ENCODE peak calls at places on chromosomes 4 and X, in four cellular contexts. Z is A549, P is IMR-90, L is GM12878. H is an unnamed sample.

GRCh38 chrX:101395789-101396188 is 5.0 kb downstream of the RPL36A start:
- DNase-seq in Z (no peak), L (no peak), P (no peak), H (no peak)

GRCh38 chrX:2397648-2398340 is 103.0 kb downstream of the DHRSX start:
- DNase-seq in Z (no peak), L (no peak), P (peak), H (no peak)

GRCh38 chrX:150544222-150544787 is 24.1 kb upstream of the MTM1 start:
- DNase-seq in L (no peak), Z (peak), P (no peak), H (peak)

GRCh38 chrX:110408949-110409588 is 50.4 kb downstream of the RTL9 start:
- DNase-seq in L (no peak), Z (no peak), P (peak), H (peak)

GRCh38 chr4:338759-339097 is 1.1 kb downstream of the ZNF141 start:
- DNase-seq in L (no peak), P (no peak), Z (no peak), H (no peak)

GRCh38 chr4:172842759-172843158 is 325.9 kb upstream of the GALNT7 start:
- DNase-seq in Z (no peak), L (no peak), P (no peak), H (no peak)

GRCh38 chr4:1345905-1346780 is 865 bp upstream of the UVSSA start:
- DNase-seq in Z (peak), P (peak), L (no peak), H (peak)

GRCh38 chr4:176134670-176135069 is 60.7 kb downstream of the SPATA4 start:
- DNase-seq in P (no peak), Z (no peak), L (no peak), H (no peak)

GRCh38 chrX:109760241-109760921 is 27.3 kb upstream of the ACSL4 start:
- DNase-seq in L (no peak), P (no peak), Z (no peak), H (no peak)

GRCh38 chr4:184250795-184251679 is 33.4 kb upstream of the ENPP6 start:
- DNase-seq in L (no peak), Z (peak), P (peak), H (peak)

GRCh38 chr4:122898370-122899150 is 23.8 kb downstream of the NUDT6 start:
- DNase-seq in L (no peak), P (peak), Z (peak), H (no peak)

GRCh38 chrX:12825801-12826200 is 34.6 kb downstream of the PRPS2 start:
- DNase-seq in P (peak), Z (no peak), L (no peak), H (no peak)

GRCh38 chr4:31375936-31376335 is 655.8 kb downstream of the PCDH7 start:
- DNase-seq in P (no peak), Z (no peak), L (no peak), H (no peak)

GRCh38 chrX:2967998-2968909 is 38.1 kb upstream of the ARSH start:
- DNase-seq in P (peak), L (no peak), Z (no peak), H (peak)

GRCh38 chr4:106104276-106104675 is 209.0 kb downstream of the NPNT start:
- DNase-seq in Z (no peak), P (no peak), L (no peak), H (no peak)

GRCh38 chrX:101208152-101208905 is 11.3 kb upstream of the DRP2 start:
- DNase-seq in L (peak), P (peak), Z (peak), H (no peak)

GRCh38 chr4:20883677-20884076 is 183.4 kb downstream of the PACRGL start:
- DNase-seq in Z (no peak), P (no peak), L (no peak), H (no peak)

GRCh38 chr4:88204882-88205281 is 46.4 kb upstream of the ABCG2 start:
- DNase-seq in P (no peak), Z (peak), L (no peak), H (no peak)

GRCh38 chr4:145545538-145546224 is 64.0 kb downstream of the SMAD1 start:
- DNase-seq in Z (peak), L (no peak), P (peak), H (no peak)

GRCh38 chr4:112885897-112886296 is 163.6 kb upstream of the ANK2 start:
- DNase-seq in Z (no peak), P (no peak), L (no peak), H (no peak)

GRCh38 chr4:112876316-112876715 is 173.1 kb upstream of the ANK2 start:
- DNase-seq in L (no peak), Z (no peak), P (no peak), H (no peak)

GRCh38 chr4:112882286-112882685 is 167.2 kb upstream of the ANK2 start:
- DNase-seq in P (no peak), Z (no peak), L (no peak), H (no peak)

GRCh38 chr4:112881842-112882241 is 167.6 kb upstream of the ANK2 start:
- DNase-seq in L (no peak), P (no peak), Z (no peak), H (no peak)
- TF ChIP-seq ELK1 in L (no peak), P (no peak), Z (no peak), H (no peak)

GRCh38 chr4:6555519-6555918 is 19.5 kb upstream of the MAN2B2 start:
- DNase-seq in Z (no peak), P (no peak), L (no peak), H (no peak)
- TF ChIP-seq ELK1 in Z (no peak), P (no peak), L (no peak), H (no peak)

GRCh38 chr4:186149872-186150271 is 41.5 kb upstream of the CYP4V2 start:
- DNase-seq in P (no peak), L (no peak), Z (peak), H (no peak)

GRCh38 chr4:186146443-186146842 is 41.9 kb downstream of the FAM149A start:
- DNase-seq in P (no peak), Z (no peak), L (no peak), H (no peak)

GRCh38 chr4:186144180-186144579 is 39.7 kb downstream of the FAM149A start:
- DNase-seq in P (peak), Z (peak), L (no peak), H (no peak)

GRCh38 chr4:186148335-186148975 is 42.9 kb upstream of the CYP4V2 start:
- DNase-seq in P (no peak), L (no peak), Z (no peak), H (no peak)

DNA sequence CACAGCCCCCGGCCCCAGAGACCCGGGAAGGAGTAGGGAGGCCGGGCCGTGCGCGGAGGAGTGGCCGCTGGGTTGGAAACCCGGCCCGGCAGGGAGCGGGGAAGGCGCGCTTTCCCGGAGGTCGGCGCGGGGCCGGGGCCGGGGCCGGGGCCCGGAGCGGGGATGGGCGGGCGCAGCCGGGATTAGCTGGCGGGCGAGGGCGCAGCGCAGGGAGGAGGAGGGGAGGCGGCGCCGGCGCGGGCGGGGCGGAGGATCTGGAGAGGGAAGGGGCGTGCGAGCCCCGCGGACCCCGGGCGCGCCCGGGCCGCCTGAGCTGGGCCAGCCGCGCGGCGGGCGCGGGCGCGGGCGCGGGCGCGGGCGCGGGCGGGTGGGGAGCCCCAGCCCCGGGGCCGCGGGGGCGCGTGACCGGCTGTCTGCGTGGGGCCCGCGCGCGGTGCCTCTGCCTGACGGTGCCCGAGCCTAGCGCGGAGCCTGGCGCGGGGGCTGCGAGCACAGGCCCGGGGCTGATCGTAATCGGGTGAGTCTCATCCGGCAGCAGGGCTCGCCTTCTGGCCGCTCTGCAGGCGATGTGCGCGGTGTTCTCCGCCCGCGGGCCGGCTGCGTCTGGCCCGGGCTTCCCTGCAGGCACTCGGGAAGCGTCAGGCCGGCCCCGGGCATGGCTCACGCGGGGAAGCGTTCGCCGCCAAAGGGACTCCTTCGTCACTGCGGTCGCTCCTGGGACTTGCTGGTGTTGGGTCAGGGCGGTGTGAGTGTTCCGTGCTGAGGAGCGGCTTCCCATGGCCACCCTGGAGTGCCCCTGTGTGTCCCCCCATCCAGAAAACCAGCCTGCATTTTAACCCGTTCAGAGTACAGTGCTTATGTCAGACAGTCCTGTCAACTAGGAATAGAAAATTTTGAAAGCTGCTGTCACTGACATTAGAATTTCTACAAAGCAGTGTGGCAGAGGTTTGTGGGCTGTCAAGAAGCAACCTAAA is 40.4 kb downstream of the FAM149A start:
- DNase-seq in Z (peak), P (peak), L (no peak), H (peak)
- TF ChIP-seq ELK1 in Z (no peak), P (no peak), L (no peak), H (no peak)

GRCh38 chrX:40199704-40200103 is 101.9 kb upstream of the BCOR start:
- DNase-seq in Z (no peak), L (no peak), P (no peak), H (no peak)

GRCh38 chrX:40205471-40205870 is 107.7 kb upstream of the BCOR start:
- DNase-seq in L (no peak), Z (no peak), P (no peak), H (no peak)

GRCh38 chrX:40201486-40201885 is 103.7 kb upstream of the BCOR start:
- DNase-seq in P (no peak), L (peak), Z (no peak), H (no peak)

GRCh38 chrX:40207626-40208025 is 109.9 kb upstream of the BCOR start:
- DNase-seq in L (no peak), Z (no peak), P (peak), H (peak)

DNA sequence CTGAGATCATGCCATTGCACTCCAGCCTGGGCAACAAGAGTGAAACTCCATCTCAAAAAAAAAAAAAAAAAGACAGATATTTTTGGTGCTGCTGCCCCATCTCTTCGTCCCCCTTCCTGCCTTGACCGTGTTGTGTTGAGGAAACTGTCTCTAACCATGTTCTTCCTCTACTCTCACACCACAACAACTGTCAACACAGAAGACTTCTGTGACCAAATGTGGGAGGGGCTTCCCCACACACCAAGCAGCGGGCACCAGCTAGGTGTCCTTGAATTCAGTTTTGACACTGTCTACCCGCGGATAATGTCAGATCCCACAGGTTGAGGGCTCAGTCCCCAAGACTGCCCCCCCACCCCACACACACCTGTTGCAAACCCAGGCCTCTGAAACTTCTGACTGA is 104.7 kb upstream of the BCOR start:
- DNase-seq in L (peak), Z (no peak), P (no peak), H (no peak)
- TF ChIP-seq ELK1 in L (no peak), Z (no peak), P (no peak), H (no peak)

DNA sequence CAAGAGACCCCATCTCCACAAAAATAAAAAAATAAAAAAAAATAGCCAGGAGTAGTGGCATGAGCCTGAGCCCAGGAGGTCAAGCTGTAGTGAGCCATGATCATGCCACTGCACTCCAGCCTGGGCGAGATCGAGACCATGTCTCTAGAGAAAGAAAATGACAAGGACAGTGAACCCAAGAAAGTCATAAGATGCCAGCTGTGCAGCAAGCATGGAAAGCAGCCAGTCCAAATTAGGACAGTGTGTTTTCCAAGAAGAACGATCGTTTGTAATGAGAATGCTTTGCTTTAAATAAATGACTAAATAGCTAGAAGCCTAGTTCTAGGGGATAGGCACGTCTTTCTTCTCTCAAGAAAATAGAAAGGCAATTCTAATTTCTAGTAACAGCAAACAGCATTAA is 58.4 kb upstream of the MSANTD1 start:
- DNase-seq in Z (no peak), L (no peak), P (no peak), H (no peak)
- TF ChIP-seq ELK1 in Z (no peak), L (no peak), P (no peak), H (no peak)

GRCh38 chr4:10085386-10085785 is 31.2 kb downstream of the WDR1 start:
- DNase-seq in L (no peak), Z (no peak), P (no peak), H (no peak)

GRCh38 chr4:10087152-10087791 is 29.3 kb downstream of the WDR1 start:
- DNase-seq in P (no peak), L (no peak), Z (no peak), H (no peak)

GRCh38 chr4:10088135-10089010 is 28.2 kb downstream of the WDR1 start:
- DNase-seq in L (no peak), P (no peak), Z (no peak), H (no peak)

GRCh38 chr4:10085828-10086505 is 30.6 kb downstream of the WDR1 start:
- DNase-seq in Z (no peak), L (no peak), P (no peak), H (no peak)

GRCh38 chr4:10086506-10087120 is 30.0 kb downstream of the WDR1 start:
- DNase-seq in Z (no peak), P (no peak), L (no peak), H (no peak)
- TF ChIP-seq ELK1 in Z (no peak), P (no peak), L (no peak), H (no peak)

GRCh38 chr4:101825953-101826352 is 35.4 kb downstream of the BANK1 start:
- DNase-seq in L (no peak), P (no peak), Z (no peak), H (no peak)
- TF ChIP-seq ELK1 in L (no peak), P (no peak), Z (no peak), H (no peak)

DNA sequence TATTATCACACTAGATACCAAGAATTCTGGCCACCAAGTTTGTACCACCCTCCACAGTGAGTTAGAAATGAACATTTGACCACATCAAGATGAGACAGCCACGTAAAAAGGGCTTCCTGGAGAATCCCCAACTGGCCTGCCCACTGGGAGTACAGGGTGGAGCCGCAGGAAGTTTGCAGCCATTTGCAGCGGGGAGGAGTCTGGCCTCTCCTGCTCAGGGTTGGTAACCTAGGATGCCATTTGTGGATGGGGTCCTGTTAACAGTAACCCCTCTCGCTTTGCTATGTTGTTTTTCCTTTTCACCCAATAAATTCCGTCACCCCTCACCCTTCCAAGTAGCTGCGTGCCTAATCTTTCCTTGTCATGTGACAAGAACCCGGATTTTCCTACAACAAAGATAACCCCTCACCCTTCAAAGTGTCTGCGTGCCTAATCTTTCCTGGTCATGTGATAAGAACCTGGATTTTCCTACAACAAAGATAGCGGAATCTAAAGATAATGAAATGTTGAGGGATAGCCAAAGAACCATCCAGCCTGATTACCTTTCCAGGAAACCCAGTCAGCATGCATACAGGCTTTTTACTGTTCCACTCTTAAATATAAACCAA is 245.4 kb downstream of the NAF1 start:
- DNase-seq in L (no peak), P (no peak), Z (no peak), H (no peak)
- TF ChIP-seq ELK1 in L (no peak), P (no peak), Z (no peak), H (no peak)

GRCh38 chr4:2944882-2945526 is 18.2 kb downstream of the NOP14 start:
- DNase-seq in L (no peak), Z (no peak), P (no peak), H (no peak)
- TF ChIP-seq ELK1 in L (no peak), Z (no peak), P (no peak), H (no peak)

GRCh38 chrX:118977424-118977823 is 3.0 kb downstream of the LONRF3 start:
- DNase-seq in Z (no peak), P (no peak), L (no peak), H (no peak)
- TF ChIP-seq ELK1 in Z (no peak), P (no peak), L (no peak), H (no peak)